ENCODE peak calls at places on chromosomes 5 and 9, in seven cellular contexts. W is HCT116, A is GM23338, L is AG09309, B is HepG2, P is cardiac fibroblast, I is foreskin fibroblast. H is an unnamed sample.

GRCh38 chr9:133087429-133088145 is 25.8 kb downstream of the CEL start:
- DNase-seq in W (no peak), A (no peak), L (no peak), B (no peak), P (no peak), I (no peak), H (no peak)

GRCh38 chr9:109886617-109887016 is 106.6 kb downstream of the PALM2AKAP2 start:
- DNase-seq in W (no peak), A (no peak), L (no peak), B (no peak), P (peak; percentile 55), I (no peak), H (no peak)

GRCh38 chr5:24397601-24398000 is 247.2 kb downstream of the CDH10 start:
- DNase-seq in W (no peak), A (no peak), L (no peak), B (no peak), P (no peak), I (no peak), H (no peak)

GRCh38 chr9:102986425-102986824 is 8.7 kb upstream of the CYLC2 start:
- DNase-seq in W (no peak), A (no peak), L (no peak), B (no peak), P (no peak), I (no peak), H (no peak)

GRCh38 chr9:90991953-90992352 is 190.3 kb downstream of the SYK start:
- DNase-seq in W (no peak), A (no peak), L (no peak), B (peak; percentile 5), P (peak; percentile 25), I (peak; percentile 26), H (no peak)

GRCh38 chr5:17219006-17219422 is 1.6 kb downstream of the BASP1 start:
- DNase-seq in W (no peak), A (peak; percentile 80), L (no peak), B (no peak), P (peak; percentile 40), I (peak; percentile 9), H (peak; percentile 65)

GRCh38 chr9:135770771-135771170 is 68.8 kb downstream of the KCNT1 start:
- DNase-seq in W (no peak), A (no peak), L (no peak), B (no peak), P (no peak), I (no peak), H (no peak)

GRCh38 chr5:153223376-153223775 is 267.1 kb upstream of the GRIA1 start:
- DNase-seq in W (no peak), A (no peak), L (no peak), B (no peak), P (peak; percentile 47), I (no peak), H (no peak)

GRCh38 chr5:30376848-30377247 is 816.6 kb upstream of the CDH6 start:
- DNase-seq in W (no peak), A (no peak), L (no peak), B (no peak), P (no peak), I (no peak), H (no peak)

GRCh38 chr9:20508242-20508641 is 114.1 kb downstream of the MLLT3 start:
- DNase-seq in W (no peak), A (no peak), L (no peak), B (no peak), P (peak; percentile 5), I (no peak), H (no peak)

GRCh38 chr5:150024241-150024984 is 23.9 kb downstream of the HMGXB3 start:
- DNase-seq in W (no peak), A (no peak), L (no peak), B (no peak), P (no peak), I (no peak), H (no peak)

GRCh38 chr5:43556857-43557593 is at the start of gene PAIP1:
- DNase-seq in W (peak; percentile 64), A (peak; percentile 87), L (peak; percentile 48), B (peak; percentile 66), P (peak; percentile 88), I (peak; percentile 83), H (peak; percentile 87)
- TF ChIP-seq CTCF in W (peak; percentile 65), A (peak; percentile 57), L (peak; percentile 16), B (peak; percentile 51), P (peak; percentile 4), I (peak; percentile 36), H (no peak)

GRCh38 chr5:26024774-26025173 is 1013.6 kb downstream of the CDH9 start:
- DNase-seq in W (no peak), A (peak; percentile 56), L (no peak), B (peak; percentile 5), P (no peak), I (no peak), H (no peak)
- TF ChIP-seq CTCF in W (no peak), A (peak; percentile 79), L (no peak), B (peak; percentile 24), P (no peak), I (no peak), H (no peak)

DNA sequence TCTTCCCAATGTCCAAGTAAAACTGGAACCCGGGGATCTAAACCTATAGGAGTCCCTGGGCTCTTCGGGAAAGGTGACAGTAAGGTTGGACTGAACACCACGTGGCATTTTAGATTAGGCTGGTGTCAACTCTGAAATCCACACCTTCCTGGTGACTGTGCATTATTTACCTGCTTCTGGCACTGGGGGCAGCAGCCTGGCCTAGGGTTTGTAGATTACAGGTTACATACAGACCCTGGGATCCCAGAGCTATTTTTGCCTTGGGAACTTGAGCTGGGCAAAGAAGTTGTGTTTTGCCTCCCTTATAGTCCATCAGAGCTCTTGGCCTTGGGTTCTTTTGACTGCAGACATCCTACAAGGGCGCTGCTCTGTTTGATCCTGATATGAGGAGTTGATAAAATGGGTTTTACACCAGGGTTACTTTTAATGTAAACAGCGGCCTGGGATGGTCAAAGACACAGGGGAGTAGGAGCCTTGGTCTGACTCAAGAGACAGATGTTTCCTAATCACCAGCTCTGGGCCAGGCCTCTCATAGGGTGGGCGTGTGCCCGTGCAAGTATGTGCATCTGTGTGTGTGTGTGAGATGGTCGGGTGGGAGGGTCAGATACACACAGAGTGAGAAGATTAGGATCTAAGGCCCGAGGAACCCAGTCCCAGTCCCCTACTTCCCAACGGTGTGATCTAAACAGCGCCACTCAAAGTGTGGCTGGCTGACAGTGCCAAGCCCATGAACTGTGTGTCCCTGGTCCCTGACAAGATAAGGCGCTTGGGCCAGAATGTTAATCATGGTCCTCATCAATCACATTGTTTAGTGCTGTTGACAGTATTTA is 173.4 kb downstream of the DAB2IP start:
- DNase-seq in W (no peak), A (peak; percentile 48), L (no peak), B (peak; percentile 10), P (no peak), I (peak; percentile 40), H (no peak)
- TF ChIP-seq CTCF in W (no peak), A (peak; percentile 29), L (no peak), B (no peak), P (no peak), I (no peak), H (no peak)

GRCh38 chr5:33338336-33339110 is 102.2 kb upstream of the TARS1 start:
- DNase-seq in W (no peak), A (no peak), L (no peak), B (no peak), P (no peak), I (no peak), H (no peak)
- TF ChIP-seq CTCF in W (no peak), A (no peak), L (no peak), B (no peak), P (no peak), I (no peak), H (no peak)

GRCh38 chr9:131959056-131959455 is 120.6 kb downstream of the MED27 start:
- DNase-seq in W (no peak), A (no peak), L (no peak), B (no peak), P (no peak), I (no peak), H (no peak)

GRCh38 chr9:131951155-131951554 is 128.5 kb downstream of the MED27 start:
- DNase-seq in W (no peak), A (no peak), L (no peak), B (no peak), P (no peak), I (no peak), H (no peak)

GRCh38 chr9:131951905-131952304 is 127.8 kb downstream of the MED27 start:
- DNase-seq in W (no peak), A (no peak), L (no peak), B (no peak), P (peak; percentile 53), I (peak; percentile 79), H (no peak)

GRCh38 chr9:131950487-131950886 is 129.2 kb downstream of the MED27 start:
- DNase-seq in W (no peak), A (no peak), L (no peak), B (no peak), P (no peak), I (no peak), H (no peak)

DNA sequence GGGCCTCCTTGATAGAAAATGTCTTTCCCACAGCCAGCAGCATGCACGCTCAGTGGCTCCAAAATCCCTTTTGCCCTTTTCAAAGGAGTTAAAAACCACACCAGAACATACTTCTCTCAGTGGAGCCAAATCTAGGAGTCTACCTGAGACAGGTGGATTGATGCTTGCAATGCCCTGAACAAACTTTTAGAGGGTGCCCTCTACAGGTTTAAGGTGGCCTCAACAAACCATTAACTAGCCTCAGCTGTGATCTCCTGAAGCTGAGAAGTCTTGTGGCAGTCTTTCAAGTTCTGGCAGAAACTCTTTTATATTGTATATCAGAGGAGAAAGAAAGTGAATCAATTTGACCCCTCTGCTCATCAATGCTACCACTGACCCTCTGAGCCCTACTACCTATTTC is 125.4 kb downstream of the MED27 start:
- DNase-seq in W (peak; percentile 3), A (peak; percentile 71), L (no peak), B (no peak), P (no peak), I (no peak), H (no peak)
- TF ChIP-seq CTCF in W (peak; percentile 31), A (peak; percentile 76), L (peak; percentile 21), B (peak; percentile 43), P (no peak), I (peak; percentile 15), H (no peak)